ENCODE peak calls at places on chromosomes 12 and 14, in eight cellular contexts. G is GM06990, T is epithelial cell of esophagus, V is nephron progenitor cell, W is AG09309, I is OCI-LY7, U is IMR-90, F is fibroblast of lung. Y is an unnamed sample.

GRCh38 chr14:74955229-74955999 is at the start of gene PGF:
- DNase-seq in G (peak; percentile 40), F (no peak), I (no peak), U (no peak), V (peak; percentile 84), W (no peak), T (peak; percentile 65), Y (peak; percentile 77)

GRCh38 chr12:100826323-100826722 is 31.7 kb downstream of the ANO4 start:
- DNase-seq in T (peak; percentile 74), U (peak; percentile 58), W (no peak), F (peak; percentile 64), I (peak; percentile 32), V (peak; percentile 83), G (no peak), Y (peak; percentile 17)

GRCh38 chr12:100268835-100269564 is 2.0 kb downstream of the SCYL2 start:
- DNase-seq in G (no peak), F (peak; percentile 9), T (no peak), V (no peak), U (peak; percentile 15), I (no peak), W (no peak), Y (no peak)

GRCh38 chr14:58887931-58888330 is 250.2 kb downstream of the DACT1 start:
- DNase-seq in U (no peak), G (no peak), T (peak; percentile 73), F (no peak), V (no peak), W (no peak), I (no peak), Y (no peak)

GRCh38 chr12:65965358-65965757 is 141.1 kb downstream of the HMGA2 start:
- DNase-seq in V (no peak), F (peak; percentile 46), G (no peak), I (no peak), T (no peak), W (peak; percentile 80), U (peak; percentile 93), Y (no peak)

GRCh38 chr14:28494196-28494595 is 272.4 kb upstream of the FOXG1 start:
- DNase-seq in T (peak; percentile 95), F (no peak), I (no peak), G (no peak), W (no peak), U (no peak), V (no peak), Y (no peak)

GRCh38 chr12:73210574-73211204 is 938.5 kb downstream of the TRHDE start:
- DNase-seq in U (no peak), T (no peak), I (no peak), W (no peak), V (no peak), G (no peak), F (no peak), Y (no peak)

GRCh38 chr12:110739894-110740293 is 2.8 kb downstream of the PPP1CC start:
- DNase-seq in F (no peak), V (no peak), U (peak; percentile 35), W (no peak), G (peak; percentile 25), T (no peak), I (no peak), Y (peak; percentile 46)

GRCh38 chr12:127507336-127507735 is 759.6 kb upstream of the TMEM132C start:
- DNase-seq in U (no peak), T (no peak), G (no peak), V (no peak), I (no peak), F (no peak), W (no peak), Y (no peak)

GRCh38 chr12:70418101-70418500 is 52.0 kb downstream of the KCNMB4 start:
- DNase-seq in W (peak; percentile 2), F (no peak), V (no peak), U (no peak), T (peak; percentile 29), G (no peak), I (no peak), Y (no peak)

GRCh38 chr14:71932229-71932951 is at the start of gene RGS6:
- DNase-seq in U (no peak), I (no peak), W (no peak), F (no peak), T (peak; percentile 75), V (peak; percentile 65), G (peak; percentile 82), Y (peak; percentile 80)

GRCh38 chr14:26121181-26121580 is 476.7 kb downstream of the NOVA1 start:
- DNase-seq in F (no peak), W (no peak), T (no peak), I (no peak), V (no peak), G (no peak), U (no peak), Y (no peak)

GRCh38 chr14:67285876-67286452 is 44.7 kb downstream of the PALS1 start:
- DNase-seq in I (peak; percentile 54), G (no peak), F (peak; percentile 79), V (no peak), W (peak; percentile 31), U (peak; percentile 64), T (peak; percentile 59), Y (peak; percentile 7)

GRCh38 chr12:105935981-105936380 is 202.8 kb downstream of the NUAK1 start:
- DNase-seq in W (peak; percentile 16), F (peak; percentile 31), T (peak; percentile 49), I (no peak), U (peak; percentile 57), G (no peak), V (no peak), Y (no peak)

GRCh38 chr12:8813963-8814362 is 8.5 kb upstream of the A2ML1 start:
- DNase-seq in I (no peak), W (no peak), G (no peak), V (no peak), U (no peak), T (no peak), F (no peak), Y (no peak)

GRCh38 chr14:54650331-54651017 is 83.5 kb downstream of the SAMD4A start:
- DNase-seq in F (peak; percentile 69), G (no peak), I (no peak), W (no peak), V (no peak), T (peak; percentile 59), U (peak; percentile 80), Y (no peak)

GRCh38 chr12:8548192-8548591 is 7.5 kb upstream of the CLEC4E start:
- DNase-seq in W (no peak), U (no peak), I (no peak), G (no peak), V (no peak), F (no peak), T (no peak), Y (no peak)

GRCh38 chr14:89669209-89669608 is 252.2 kb upstream of the FOXN3 start:
- DNase-seq in V (no peak), W (no peak), G (peak; percentile 41), I (no peak), F (no peak), T (no peak), U (no peak), Y (no peak)

GRCh38 chr12:31895449-31896150 is 63.6 kb upstream of the RESF1 start:
- DNase-seq in U (no peak), T (no peak), V (no peak), G (peak; percentile 41), F (no peak), W (no peak), I (peak; percentile 13), Y (no peak)

GRCh38 chr14:68819260-68819691 is 26.4 kb upstream of the ZFP36L1 start:
- DNase-seq in G (no peak), I (no peak), T (peak; percentile 95), U (peak; percentile 66), W (no peak), V (peak; percentile 41), F (peak; percentile 63), Y (peak; percentile 5)

GRCh38 chr14:64649383-64649998 is 54.7 kb upstream of the PLEKHG3 start:
- DNase-seq in V (no peak), I (no peak), F (peak; percentile 64), W (no peak), T (no peak), U (no peak), G (no peak), Y (no peak)

GRCh38 chr14:69055125-69055524 is 76.0 kb upstream of the ACTN1 start:
- DNase-seq in I (no peak), G (no peak), U (peak; percentile 97), V (no peak), W (no peak), F (peak; percentile 91), T (peak; percentile 29), Y (no peak)

GRCh38 chr12:49359671-49360070 is 7.6 kb upstream of the SPATS2 start:
- DNase-seq in F (no peak), I (no peak), V (no peak), G (no peak), T (no peak), W (no peak), U (no peak), Y (no peak)

GRCh38 chr12:26496170-26496569 is 300.8 kb downstream of the SSPN start:
- DNase-seq in V (no peak), W (no peak), U (no peak), F (no peak), T (peak; percentile 99), G (no peak), I (no peak), Y (no peak)
- TF ChIP-seq CTCF in V (no peak), W (no peak), U (no peak), F (no peak), T (no peak), G (no peak), I (no peak), Y (no peak)

GRCh38 chr12:129237881-129238280 is 384.6 kb downstream of the GLT1D1 start:
- DNase-seq in U (no peak), F (no peak), G (no peak), T (no peak), W (no peak), I (no peak), V (no peak), Y (no peak)
- TF ChIP-seq CTCF in U (no peak), F (no peak), G (no peak), T (no peak), W (no peak), I (no peak), V (no peak), Y (no peak)

GRCh38 chr12:116863275-116863767 is 17.9 kb downstream of the HRK start:
- DNase-seq in I (peak; percentile 53), U (peak; percentile 75), V (peak; percentile 24), G (no peak), T (no peak), F (peak; percentile 34), W (no peak), Y (no peak)
- TF ChIP-seq CTCF in I (peak; percentile 98), U (peak; percentile 42), V (peak; percentile 56), G (peak; percentile 70), T (no peak), F (peak; percentile 56), W (peak; percentile 67), Y (peak; percentile 30)

GRCh38 chr14:61282746-61283145 is 1.6 kb upstream of the TMEM30B start:
- DNase-seq in F (no peak), W (no peak), V (no peak), U (no peak), G (no peak), I (no peak), T (peak; percentile 8), Y (no peak)

GRCh38 chr14:61280092-61280525 is 1.0 kb downstream of the TMEM30B start:
- DNase-seq in G (no peak), I (no peak), F (no peak), U (no peak), V (no peak), T (peak; percentile 55), W (no peak), Y (no peak)

GRCh38 chr14:61281186-61281676 is at the start of gene TMEM30B:
- DNase-seq in T (peak; percentile 97), I (no peak), G (no peak), V (no peak), W (no peak), U (no peak), F (no peak), Y (peak; percentile 24)

GRCh38 chr14:61281911-61282310 is 773 bp upstream of the TMEM30B start:
- DNase-seq in I (no peak), T (no peak), V (no peak), G (no peak), F (no peak), U (no peak), W (no peak), Y (no peak)

GRCh38 chr14:61280526-61281185 is 482 bp downstream of the TMEM30B start:
- DNase-seq in G (peak; percentile 61), U (peak; percentile 34), F (peak; percentile 54), V (peak; percentile 66), W (no peak), I (no peak), T (peak; percentile 82), Y (peak; percentile 65)
- TF ChIP-seq CTCF in G (no peak), U (peak; percentile 28), F (peak; percentile 15), V (peak; percentile 37), W (peak; percentile 15), I (no peak), T (no peak), Y (peak; percentile 13)